ENCODE peak calls at places on chromosomes 5 and 9, in ten cellular contexts. V, E, W, C, H, D, J, M, L and K are unnamed samples.

GRCh38 chr9:92590386-92590785 is 54.6 kb upstream of the ECM2 start:
- DNase-seq in V (no peak), E (no peak), W (peak; percentile 22), C (no peak), H (no peak), D (no peak), J (no peak), M (peak; percentile 75), L (no peak), K (no peak)

GRCh38 chr9:112786834-112787520 is 36.4 kb downstream of the SNX30 start:
- DNase-seq in V (no peak), E (no peak), W (no peak), C (no peak), H (no peak), D (no peak), J (no peak), M (no peak), L (no peak), K (peak; percentile 14)

GRCh38 chr9:34524349-34524748 is 1.6 kb upstream of the ENHO start:
- DNase-seq in V (no peak), E (no peak), W (no peak), C (no peak), H (no peak), D (no peak), J (no peak), M (no peak), L (no peak), K (no peak)

GRCh38 chr5:98934581-98934980 is 5.8 kb upstream of the CHD1 start:
- DNase-seq in V (no peak), E (no peak), W (no peak), C (peak; percentile 20), H (no peak), D (no peak), J (no peak), M (no peak), L (no peak), K (peak; percentile 26)

GRCh38 chr5:128274441-128274840 is 190.9 kb downstream of the SLC12A2 start:
- DNase-seq in V (no peak), E (no peak), W (no peak), C (no peak), H (no peak), D (no peak), J (no peak), M (no peak), L (no peak), K (no peak)

GRCh38 chr9:137778914-137779313 is 98.7 kb upstream of the CACNA1B start:
- DNase-seq in V (no peak), E (peak; percentile 35), W (no peak), C (no peak), H (no peak), D (no peak), J (no peak), M (no peak), L (no peak), K (no peak)

GRCh38 chr5:23330726-23331125 is 176.7 kb upstream of the PRDM9 start:
- DNase-seq in V (no peak), E (no peak), W (no peak), C (no peak), H (no peak), D (no peak), J (no peak), M (no peak), L (no peak), K (peak; percentile 70)

GRCh38 chr5:75514323-75514722 is 2.6 kb downstream of the POLK start:
- DNase-seq in V (no peak), E (no peak), W (no peak), C (no peak), H (no peak), D (no peak), J (no peak), M (no peak), L (no peak), K (no peak)

GRCh38 chr9:22256381-22256780 is 190.2 kb upstream of the DMRTA1 start:
- DNase-seq in V (no peak), E (no peak), W (no peak), C (no peak), H (no peak), D (no peak), J (no peak), M (no peak), L (no peak), K (no peak)

GRCh38 chr5:78046006-78046405 is 248.5 kb downstream of the AP3B1 start:
- DNase-seq in V (no peak), E (no peak), W (no peak), C (no peak), H (no peak), D (no peak), J (no peak), M (no peak), L (no peak), K (no peak)